ENCODE peak calls at places on chromosomes 12 and 14, in ten cellular contexts. B is heart left ventricle; Z is activated T-cell treated with anti-CD3 and anti-CD28 coated beads for 4 hours; S is activated CD8-positive, alpha-beta memory T cell treated with anti-CD3 and anti-CD28 coated beads, Interleukin-2, amount 10 ng/mL, durations not matched to agents 7 days and 5 days; H is H54; M is H1; P is SIG-M5; W is islet precursor cell; N is AG20443; L is fibroblast of the aortic adventitia. D is an unnamed sample.

GRCh38 chr14:21287166-21287565 is 7.3 kb downstream of the RPGRIP1 start:
- DNase-seq in H (no peak), L (no peak), M (no peak), W (no peak), S (no peak), B (no peak), N (no peak), Z (no peak), P (no peak), D (no peak)

GRCh38 chr12:49086116-49086515 is 8.5 kb downstream of the DHH start:
- DNase-seq in Z (no peak), S (no peak), M (no peak), H (no peak), P (no peak), L (no peak), B (no peak), N (peak), W (no peak), D (no peak)

GRCh38 chr14:40188006-40188405 is 755.8 kb upstream of the FBXO33 start:
- DNase-seq in M (no peak), P (no peak), N (no peak), Z (no peak), L (no peak), W (peak), H (peak), S (no peak), B (no peak), D (no peak)

GRCh38 chr14:88667555-88668273 is 104.9 kb downstream of the ZC3H14 start:
- DNase-seq in Z (peak), S (peak), W (peak), L (peak), N (peak), H (peak), P (peak), B (peak), M (peak), D (no peak)

GRCh38 chr14:101599234-101599885 is 38.1 kb downstream of the DIO3 start:
- DNase-seq in L (no peak), Z (no peak), H (no peak), B (no peak), W (no peak), M (no peak), S (no peak), P (no peak), N (peak), D (no peak)

GRCh38 chr12:79927772-79928474 is 7.0 kb downstream of the PPP1R12A start:
- DNase-seq in P (no peak), M (no peak), Z (peak), H (no peak), B (no peak), N (peak), L (peak), S (peak), W (no peak), D (peak)

GRCh38 chr14:100078216-100078780 is 13.1 kb downstream of the EVL start:
- DNase-seq in H (no peak), S (no peak), N (no peak), M (no peak), Z (no peak), W (peak), P (no peak), L (no peak), B (no peak), D (no peak)

GRCh38 chr12:68957273-68957672 is 24.3 kb upstream of the CPM start:
- DNase-seq in H (no peak), M (no peak), B (no peak), Z (no peak), W (no peak), N (no peak), L (peak), S (no peak), P (no peak), D (no peak)

GRCh38 chr12:15322164-15323054 is at the start of gene PTPRO:
- DNase-seq in B (no peak), M (peak), Z (no peak), P (no peak), H (no peak), S (no peak), W (peak), L (no peak), N (peak), D (no peak)